ENCODE peak calls at places on chromosome 1, in seven cellular contexts. D is neuronal stem cell, J is mesendoderm, T is mesenchymal stem cell, P is IMR-90, C is H9, A is H1. B is an unnamed sample.

GRCh38 chr1:225406976-225407725 is 20.7 kb downstream of the LBR start:
- DNase-seq in J (no peak), P (no peak), T (no peak), C (no peak), A (no peak), D (no peak), B (no peak)

GRCh38 chr1:31243451-31244286 is 4.0 kb upstream of the NKAIN1 start:
- DNase-seq in C (no peak), P (peak; percentile 19), A (no peak), T (peak; percentile 59), J (no peak), D (no peak), B (no peak)

GRCh38 chr1:18794066-18794465 is 65.4 kb downstream of the TAS1R2 start:
- DNase-seq in D (no peak), C (no peak), P (no peak), T (no peak), J (no peak), A (no peak), B (no peak)

GRCh38 chr1:14494931-14495330 is 103.6 kb upstream of the KAZN start:
- DNase-seq in J (no peak), P (no peak), A (no peak), T (no peak), C (no peak), D (no peak), B (no peak)

GRCh38 chr1:21672478-21673276 is 3.5 kb upstream of the RAP1GAP start:
- DNase-seq in A (no peak), P (peak; percentile 32), C (peak; percentile 25), J (no peak), T (peak; percentile 14), D (no peak), B (peak; percentile 44)

GRCh38 chr1:13450204-13450603 is 40.0 kb downstream of the PRAMEF20 start:
- DNase-seq in D (no peak), T (no peak), A (no peak), C (no peak), P (no peak), J (no peak), B (no peak)

GRCh38 chr1:61370177-61370907 is 288.0 kb downstream of the NFIA start:
- DNase-seq in A (no peak), P (no peak), T (no peak), J (no peak), C (no peak), D (no peak), B (no peak)

GRCh38 chr1:156291226-156292061 is 4.0 kb downstream of the GLMP start:
- DNase-seq in T (peak; percentile 88), C (peak; percentile 97), A (peak; percentile 95), D (peak; percentile 64), P (peak; percentile 72), J (peak; percentile 95), B (peak; percentile 85)

GRCh38 chr1:186183219-186183618 is 191.8 kb downstream of the TPR start:
- DNase-seq in D (no peak), C (no peak), J (no peak), T (peak; percentile 24), P (peak; percentile 58), A (no peak), B (peak; percentile 73)

GRCh38 chr1:89600792-89601191 is 32.1 kb upstream of the LRRC8C start:
- DNase-seq in J (no peak), T (no peak), D (no peak), A (no peak), P (no peak), C (no peak), B (no peak)

GRCh38 chr1:98920441-98921110 is 84.1 kb downstream of the PLPPR5 start:
- DNase-seq in J (no peak), C (no peak), T (peak; percentile 52), P (peak; percentile 77), A (no peak), D (no peak), B (no peak)

GRCh38 chr1:81877940-81878339 is 77.2 kb downstream of the ADGRL2 start:
- DNase-seq in P (no peak), C (no peak), J (peak; percentile 61), D (no peak), T (no peak), A (no peak), B (no peak)

GRCh38 chr1:117928881-117929339 is 511 bp downstream of the GDAP2 start:
- DNase-seq in D (peak; percentile 50), J (peak; percentile 83), T (peak; percentile 83), C (peak; percentile 61), A (peak; percentile 57), P (peak; percentile 63), B (peak; percentile 71)

GRCh38 chr1:187018291-187018690 is 189.5 kb downstream of the PLA2G4A start:
- DNase-seq in A (no peak), C (no peak), T (no peak), J (no peak), P (no peak), D (no peak), B (no peak)

GRCh38 chr1:210250998-210251679 is 18.5 kb downstream of the SERTAD4 start:
- DNase-seq in J (peak; percentile 94), A (peak; percentile 86), D (peak; percentile 67), T (peak; percentile 60), P (no peak), C (peak; percentile 89), B (peak; percentile 58)

DNA sequence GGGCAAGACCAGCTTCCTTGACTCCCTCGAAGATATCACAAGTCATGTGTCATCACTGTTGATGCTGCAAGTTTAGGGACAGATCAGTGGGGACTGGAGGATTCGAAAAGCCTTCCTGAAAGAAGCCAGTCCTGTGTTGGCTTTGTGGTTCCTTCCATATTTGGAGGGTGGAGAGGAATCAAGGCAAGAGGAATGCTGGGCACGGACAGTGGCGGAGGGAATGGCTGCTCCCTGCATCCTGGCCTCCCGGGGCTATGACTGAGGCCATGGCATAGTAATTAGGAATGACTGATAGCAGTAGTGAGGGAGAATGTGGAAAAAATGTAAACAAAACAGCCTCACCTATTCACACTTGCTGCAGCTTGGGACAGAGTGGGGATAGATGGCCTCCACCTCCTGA is 36.4 kb downstream of the VANGL1 start:
- DNase-seq in J (peak; percentile 69), T (no peak), C (no peak), P (no peak), A (no peak), D (no peak), B (peak; percentile 45)
- H3K27ac ChIP-seq in J (no peak overlapping the region), T (no peak overlapping the region), C (no peak overlapping the region), P (no peak overlapping the region), A (no peak overlapping the region), D (no peak overlapping the region), B (peak overlapping the region; percentile 15)

DNA sequence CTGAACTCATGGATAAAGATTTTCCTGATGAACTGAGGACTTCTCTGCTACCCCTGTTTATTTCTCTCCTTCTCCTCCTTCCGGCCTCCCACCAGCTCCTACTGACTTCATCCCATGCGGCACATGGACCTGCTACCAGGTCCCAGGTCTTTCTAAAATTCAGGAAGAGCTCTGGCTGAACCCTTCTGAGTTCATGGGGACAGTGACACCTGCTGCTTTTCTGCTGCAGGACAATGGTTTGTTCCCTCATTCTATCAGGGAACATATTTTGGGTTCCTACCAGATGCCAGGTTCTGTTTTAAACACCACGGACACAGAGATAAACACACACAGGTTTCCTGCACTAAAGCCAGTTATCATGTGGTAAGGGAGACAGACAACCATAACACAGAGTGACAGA is 114.1 kb upstream of the RAB4A start:
- DNase-seq in J (peak; percentile 75), T (peak; percentile 32), D (no peak), P (no peak), A (no peak), C (no peak), B (no peak)
- H2AK5ac ChIP-seq in J (no peak overlapping the region), T (no peak overlapping the region), D (no peak overlapping the region), P (no peak overlapping the region), A (no peak overlapping the region), C (no peak overlapping the region), B (no peak overlapping the region)

GRCh38 chr1:4018721-4019521 is 118.8 kb upstream of the C1orf174 start:
- DNase-seq in J (no peak), C (no peak), T (no peak), P (no peak), D (no peak), A (no peak), B (no peak)

GRCh38 chr1:4017636-4018365 is 117.7 kb upstream of the C1orf174 start:
- DNase-seq in A (peak; percentile 35), C (no peak), J (no peak), P (no peak), T (no peak), D (no peak), B (no peak)

GRCh38 chr1:4021153-4021894 is 121.3 kb upstream of the C1orf174 start:
- DNase-seq in C (no peak), J (no peak), T (no peak), D (no peak), A (no peak), P (no peak), B (no peak)

GRCh38 chr1:4020411-4020810 is 120.3 kb upstream of the C1orf174 start:
- DNase-seq in T (no peak), D (no peak), C (peak; percentile 23), A (no peak), P (no peak), J (no peak), B (no peak)

GRCh38 chr1:4019606-4020331 is 119.7 kb upstream of the C1orf174 start:
- DNase-seq in P (no peak), A (no peak), C (no peak), T (no peak), J (no peak), D (no peak), B (no peak)
- H3K9ac ChIP-seq in P (no peak overlapping the region), A (no peak overlapping the region), C (no peak overlapping the region), T (no peak overlapping the region), J (no peak overlapping the region), D (no peak overlapping the region), B (no peak overlapping the region)

GRCh38 chr1:169100208-169100882 is 6.1 kb upstream of the ATP1B1 start:
- DNase-seq in J (no peak), P (no peak), A (no peak), D (no peak), C (no peak), T (no peak), B (no peak)

GRCh38 chr1:169100883-169101214 is 5.6 kb upstream of the ATP1B1 start:
- DNase-seq in J (no peak), T (no peak), P (no peak), C (no peak), A (no peak), D (no peak), B (no peak)

GRCh38 chr1:169103002-169103401 is 3.5 kb upstream of the ATP1B1 start:
- DNase-seq in A (no peak), J (no peak), D (no peak), T (no peak), C (no peak), P (no peak), B (no peak)

GRCh38 chr1:169103443-169103842 is 3.0 kb upstream of the ATP1B1 start:
- DNase-seq in P (no peak), C (no peak), T (no peak), D (no peak), A (no peak), J (no peak), B (no peak)

GRCh38 chr1:169102567-169102966 is 3.9 kb upstream of the ATP1B1 start:
- DNase-seq in C (no peak), T (peak; percentile 81), P (peak; percentile 85), A (no peak), D (no peak), J (no peak), B (peak; percentile 54)
- H3K27ac ChIP-seq in C (no peak overlapping the region), T (peak overlapping the region; percentile 11), P (no peak overlapping the region), A (no peak overlapping the region), D (no peak overlapping the region), J (no peak overlapping the region), B (peak overlapping the region; percentile 61)

DNA sequence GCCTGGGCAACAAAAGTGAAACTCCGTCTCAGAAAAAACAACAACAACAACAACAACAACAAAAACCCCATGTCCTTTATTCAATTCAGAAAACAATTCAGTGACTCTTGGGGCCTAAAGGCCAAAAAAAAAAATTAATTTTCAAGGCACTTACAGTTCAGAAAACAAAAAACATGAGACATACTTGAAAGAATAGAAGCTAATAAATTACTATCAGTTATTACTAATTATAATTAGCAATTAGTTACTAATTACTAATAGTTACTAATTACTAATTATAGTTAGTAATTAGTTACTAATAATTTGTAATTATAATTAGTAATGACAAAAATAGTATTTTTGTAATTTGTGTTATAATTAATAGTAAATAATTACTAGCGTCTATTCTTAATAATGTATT is 56.8 kb upstream of the MPC2 start:
- DNase-seq in P (no peak), T (no peak), A (no peak), D (no peak), J (no peak), C (no peak), B (no peak)
- H2AK5ac ChIP-seq in P (no peak overlapping the region), T (no peak overlapping the region), A (no peak overlapping the region), D (no peak overlapping the region), J (no peak overlapping the region), C (no peak overlapping the region), B (no peak overlapping the region)

B was measured in trophoblast cell.